ENCODE peak calls at places on chromosomes 4 and X, in nine cellular contexts. J is upper lobe of left lung; P is stimulated activated CD4-positive, alpha-beta T cell treated with anti-CD3 and anti-CD28 coated beads, Interleukin-4, amount 100 ng/mL, for 1 hour; Y is ELR; Z is NCI-H1105; E is left cardiac atrium; T is stimulated activated naive CD8-positive, alpha-beta T cell treated with anti-CD3 and anti-CD28 coated beads, Interleukin-15, Interleukin-2, amounts not matched to agents 100 U/mL and 50 U/mL, for 24 hours; A is GOT3; U is fibroblast of lung. D is an unnamed sample.

GRCh38 chrX:38862100-38862499 is 60.8 kb downstream of the MID1IP1 start:
- DNase-seq in T (no peak), A (no peak), P (no peak), E (no peak), U (no peak), Y (no peak), J (no peak), Z (no peak), D (no peak)

GRCh38 chr4:175813126-175813715 is 1.2 kb upstream of the GPM6A start:
- DNase-seq in A (no peak), J (no peak), U (no peak), E (no peak), T (no peak), P (no peak), Z (no peak), Y (no peak), D (no peak)

GRCh38 chr4:152850377-152850776 is 70.6 kb downstream of the ARFIP1 start:
- DNase-seq in P (no peak), A (no peak), Y (peak; percentile 54), T (peak; percentile 33), J (peak; percentile 87), Z (no peak), U (peak; percentile 53), E (no peak), D (peak; percentile 2)

GRCh38 chrX:8868906-8869305 is 67.7 kb upstream of the FAM9A start:
- DNase-seq in U (peak; percentile 29), Z (no peak), P (no peak), Y (peak; percentile 63), J (no peak), T (no peak), A (no peak), E (no peak), D (no peak)

GRCh38 chrX:141652315-141652714 is 46.2 kb downstream of the SPANXD start:
- DNase-seq in U (no peak), E (no peak), Z (no peak), T (no peak), J (no peak), Y (peak; percentile 23), P (no peak), A (no peak), D (no peak)

GRCh38 chrX:107154787-107155620 is 36.4 kb upstream of the RBM41 start:
- DNase-seq in A (no peak), J (peak; percentile 23), Y (peak; percentile 54), U (peak; percentile 48), T (peak; percentile 14), E (no peak), Z (no peak), P (peak; percentile 6), D (peak; percentile 23)

GRCh38 chrX:153469811-153470410 is 465 bp downstream of the HAUS7 start:
- DNase-seq in A (no peak), P (peak; percentile 27), Y (peak; percentile 59), J (peak; percentile 41), Z (peak; percentile 28), T (peak; percentile 39), E (no peak), U (no peak), D (peak; percentile 44)

GRCh38 chr4:153040677-153041076 is 104.6 kb downstream of the FHDC1 start:
- DNase-seq in Z (no peak), J (no peak), U (no peak), A (no peak), Y (no peak), P (no peak), T (no peak), E (no peak), D (no peak)

GRCh38 chr4:49032440-49033161 is 46.5 kb downstream of the CWH43 start:
- DNase-seq in T (peak; percentile 20), Y (peak; percentile 36), A (no peak), U (no peak), P (no peak), Z (no peak), E (no peak), J (no peak), D (peak; percentile 1)